ENCODE peak calls at places on chromosomes 7 and 10, in six cellular contexts. One of them, this sample, is unnamed.

GRCh38 chr10:28734940-28735759 is 57.8 kb downstream of the BAMBI start:
- DNase-seq in astrocyte of the spinal cord: peak
- DNase-seq in choroid plexus epithelial cell: peak
- DNase-seq in fibroblast of lung: peak
- DNase-seq in lower lobe of right lung: no peak
- DNase-seq in AG04449: peak
- DNase-seq in this sample: peak

GRCh38 chr10:123009105-123009805 is 449 bp downstream of the ACADSB start:
- DNase-seq in astrocyte of the spinal cord: peak
- DNase-seq in choroid plexus epithelial cell: no peak
- DNase-seq in fibroblast of lung: peak
- DNase-seq in lower lobe of right lung: peak
- DNase-seq in AG04449: no peak
- DNase-seq in this sample: no peak

GRCh38 chr10:3755440-3756359 is 29.3 kb downstream of the KLF6 start:
- DNase-seq in astrocyte of the spinal cord: peak
- DNase-seq in choroid plexus epithelial cell: peak
- DNase-seq in fibroblast of lung: peak
- DNase-seq in lower lobe of right lung: no peak
- DNase-seq in AG04449: no peak
- DNase-seq in this sample: no peak

GRCh38 chr7:99521399-99521798 is 16.9 kb downstream of the ZKSCAN5 start:
- DNase-seq in astrocyte of the spinal cord: no peak
- DNase-seq in choroid plexus epithelial cell: no peak
- DNase-seq in fibroblast of lung: no peak
- DNase-seq in lower lobe of right lung: no peak
- DNase-seq in AG04449: no peak
- DNase-seq in this sample: no peak

GRCh38 chr10:131660427-131660826 is 240.4 kb upstream of the PPP2R2D start:
- DNase-seq in astrocyte of the spinal cord: no peak
- DNase-seq in choroid plexus epithelial cell: no peak
- DNase-seq in fibroblast of lung: no peak
- DNase-seq in lower lobe of right lung: no peak
- DNase-seq in AG04449: no peak
- DNase-seq in this sample: no peak

GRCh38 chr10:30384791-30385201 is 35.7 kb upstream of the MTPAP start:
- DNase-seq in astrocyte of the spinal cord: peak
- DNase-seq in choroid plexus epithelial cell: peak
- DNase-seq in fibroblast of lung: peak
- DNase-seq in lower lobe of right lung: no peak
- DNase-seq in AG04449: no peak
- DNase-seq in this sample: no peak

GRCh38 chr10:46247181-46247475 is 39.7 kb upstream of the ANTXRL start:
- DNase-seq in astrocyte of the spinal cord: no peak
- DNase-seq in choroid plexus epithelial cell: no peak
- DNase-seq in fibroblast of lung: no peak
- DNase-seq in lower lobe of right lung: no peak
- DNase-seq in AG04449: no peak
- DNase-seq in this sample: no peak

GRCh38 chr7:57403601-57404342 is 46.2 kb upstream of the ZNF716 start:
- DNase-seq in astrocyte of the spinal cord: no peak
- DNase-seq in choroid plexus epithelial cell: no peak
- DNase-seq in fibroblast of lung: no peak
- DNase-seq in lower lobe of right lung: no peak
- DNase-seq in AG04449: no peak
- DNase-seq in this sample: no peak

GRCh38 chr7:128989961-128990360 is 52.2 kb downstream of the IRF5 start:
- DNase-seq in astrocyte of the spinal cord: no peak
- DNase-seq in choroid plexus epithelial cell: no peak
- DNase-seq in fibroblast of lung: no peak
- DNase-seq in lower lobe of right lung: no peak
- DNase-seq in AG04449: no peak
- DNase-seq in this sample: no peak

GRCh38 chr10:44985175-44985681 is 6.6 kb upstream of the DEPP1 start:
- DNase-seq in astrocyte of the spinal cord: no peak
- DNase-seq in choroid plexus epithelial cell: peak
- DNase-seq in fibroblast of lung: no peak
- DNase-seq in lower lobe of right lung: no peak
- DNase-seq in AG04449: no peak
- DNase-seq in this sample: no peak

GRCh38 chr10:63761243-63761642 is 240.0 kb downstream of the REEP3 start:
- DNase-seq in astrocyte of the spinal cord: no peak
- DNase-seq in choroid plexus epithelial cell: no peak
- DNase-seq in fibroblast of lung: no peak
- DNase-seq in lower lobe of right lung: no peak
- DNase-seq in AG04449: no peak
- DNase-seq in this sample: no peak

GRCh38 chr7:75981450-75982305 is 12.7 kb downstream of the TMEM120A start:
- DNase-seq in astrocyte of the spinal cord: no peak
- DNase-seq in choroid plexus epithelial cell: no peak
- DNase-seq in fibroblast of lung: no peak
- DNase-seq in lower lobe of right lung: no peak
- DNase-seq in AG04449: no peak
- DNase-seq in this sample: no peak

GRCh38 chr10:16770646-16771045 is 46.6 kb downstream of the RSU1 start:
- DNase-seq in astrocyte of the spinal cord: no peak
- DNase-seq in choroid plexus epithelial cell: no peak
- DNase-seq in fibroblast of lung: no peak
- DNase-seq in lower lobe of right lung: no peak
- DNase-seq in AG04449: no peak
- DNase-seq in this sample: no peak

GRCh38 chr7:128777156-128778123 is 1.8 kb upstream of the OPN1SW start:
- DNase-seq in astrocyte of the spinal cord: peak
- DNase-seq in choroid plexus epithelial cell: peak
- DNase-seq in fibroblast of lung: peak
- DNase-seq in lower lobe of right lung: no peak
- DNase-seq in AG04449: no peak
- DNase-seq in this sample: no peak

GRCh38 chr10:77318739-77319138 is 318.9 kb downstream of the KCNMA1 start:
- DNase-seq in astrocyte of the spinal cord: no peak
- DNase-seq in choroid plexus epithelial cell: no peak
- DNase-seq in fibroblast of lung: no peak
- DNase-seq in lower lobe of right lung: no peak
- DNase-seq in AG04449: no peak
- DNase-seq in this sample: no peak

GRCh38 chr7:6023974-6024435 is 7.2 kb upstream of the ANKRD61 start:
- DNase-seq in astrocyte of the spinal cord: no peak
- DNase-seq in choroid plexus epithelial cell: no peak
- DNase-seq in fibroblast of lung: no peak
- DNase-seq in lower lobe of right lung: no peak
- DNase-seq in AG04449: no peak
- DNase-seq in this sample: no peak

GRCh38 chr7:6026011-6026819 is 5.0 kb upstream of the ANKRD61 start:
- DNase-seq in astrocyte of the spinal cord: peak
- DNase-seq in choroid plexus epithelial cell: peak
- DNase-seq in fibroblast of lung: peak
- DNase-seq in lower lobe of right lung: peak
- DNase-seq in AG04449: no peak
- DNase-seq in this sample: no peak

GRCh38 chr7:6027806-6028365 is 3.3 kb upstream of the ANKRD61 start:
- DNase-seq in astrocyte of the spinal cord: no peak
- DNase-seq in choroid plexus epithelial cell: no peak
- DNase-seq in fibroblast of lung: no peak
- DNase-seq in lower lobe of right lung: no peak
- DNase-seq in AG04449: no peak
- DNase-seq in this sample: no peak

GRCh38 chr7:6028563-6028962 is 2.6 kb upstream of the ANKRD61 start:
- DNase-seq in astrocyte of the spinal cord: no peak
- DNase-seq in choroid plexus epithelial cell: no peak
- DNase-seq in fibroblast of lung: no peak
- DNase-seq in lower lobe of right lung: no peak
- DNase-seq in AG04449: no peak
- DNase-seq in this sample: no peak

DNA sequence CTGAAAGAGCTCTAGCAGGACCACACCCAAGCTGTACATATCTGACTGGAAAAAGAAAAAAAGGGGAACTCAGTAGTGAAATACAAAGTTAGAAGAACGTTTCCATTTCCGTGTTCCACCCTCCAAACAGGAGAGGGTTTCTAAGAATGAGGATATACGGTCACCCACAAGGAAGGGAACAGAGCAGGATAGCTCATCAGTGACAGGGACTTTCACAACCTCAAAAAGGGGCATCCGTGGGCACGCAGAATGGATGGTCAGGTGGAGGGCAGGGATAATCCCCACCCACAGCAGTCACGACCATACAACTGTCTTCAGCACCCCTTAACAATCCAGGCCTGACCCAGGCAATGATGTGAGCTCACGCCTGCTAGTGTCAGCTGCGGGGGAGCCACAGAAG is 4.3 kb upstream of the ANKRD61 start:
- DNase-seq in astrocyte of the spinal cord: no peak
- DNase-seq in choroid plexus epithelial cell: no peak
- DNase-seq in fibroblast of lung: no peak
- DNase-seq in lower lobe of right lung: no peak
- DNase-seq in AG04449: no peak
- DNase-seq in this sample: no peak
- H3K4me3 ChIP-seq in astrocyte of the spinal cord: no peak
- H3K4me3 ChIP-seq in choroid plexus epithelial cell: no peak
- H3K4me3 ChIP-seq in fibroblast of lung: no peak
- H3K4me3 ChIP-seq in lower lobe of right lung: peak
- H3K4me3 ChIP-seq in AG04449: no peak
- H3K4me3 ChIP-seq in this sample: no peak

DNA sequence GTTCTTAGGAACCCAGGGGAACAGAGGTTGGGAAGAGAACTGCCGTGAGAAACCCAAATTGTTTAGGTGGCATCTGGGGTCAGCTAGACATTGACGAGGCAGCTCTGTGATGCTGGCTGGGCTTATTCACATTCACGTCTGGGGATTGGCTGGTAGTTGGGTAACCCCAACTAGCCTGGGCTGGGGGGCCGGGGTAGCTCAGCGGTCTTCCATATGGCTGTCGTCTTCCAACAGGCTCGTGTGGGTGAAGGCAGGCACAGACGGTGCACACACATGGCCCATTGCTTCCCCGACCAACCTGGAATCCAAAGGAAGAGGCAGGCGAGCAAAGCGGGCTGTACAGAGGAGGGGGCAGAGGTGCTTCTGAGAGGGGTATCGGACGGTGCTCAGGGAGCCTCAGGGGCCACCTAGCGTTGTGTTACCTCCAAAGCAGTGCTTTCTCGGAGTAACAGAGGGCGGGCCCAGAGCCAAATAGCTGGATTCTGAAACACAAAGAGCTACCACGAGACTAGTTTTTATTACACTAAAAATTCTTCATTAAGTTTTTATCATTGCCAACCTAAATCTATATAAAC is 34.5 kb downstream of the MKI67 start:
- DNase-seq in astrocyte of the spinal cord: no peak
- DNase-seq in choroid plexus epithelial cell: no peak
- DNase-seq in fibroblast of lung: no peak
- DNase-seq in lower lobe of right lung: no peak
- DNase-seq in AG04449: no peak
- DNase-seq in this sample: no peak
- TF ChIP-seq CTCF in astrocyte of the spinal cord: no peak
- TF ChIP-seq CTCF in choroid plexus epithelial cell: no peak
- TF ChIP-seq CTCF in fibroblast of lung: no peak
- TF ChIP-seq CTCF in lower lobe of right lung: no peak
- TF ChIP-seq CTCF in AG04449: no peak
- TF ChIP-seq CTCF in this sample: no peak

GRCh38 chr10:5070648-5071410 is 23.4 kb upstream of the AKR1C3 start:
- DNase-seq in astrocyte of the spinal cord: no peak
- DNase-seq in choroid plexus epithelial cell: peak
- DNase-seq in fibroblast of lung: peak
- DNase-seq in lower lobe of right lung: no peak
- DNase-seq in AG04449: no peak
- DNase-seq in this sample: no peak
- H3K4me3 ChIP-seq in astrocyte of the spinal cord: no peak
- H3K4me3 ChIP-seq in choroid plexus epithelial cell: no peak
- H3K4me3 ChIP-seq in fibroblast of lung: no peak
- H3K4me3 ChIP-seq in lower lobe of right lung: no peak
- H3K4me3 ChIP-seq in AG04449: no peak
- H3K4me3 ChIP-seq in this sample: no peak

DNA sequence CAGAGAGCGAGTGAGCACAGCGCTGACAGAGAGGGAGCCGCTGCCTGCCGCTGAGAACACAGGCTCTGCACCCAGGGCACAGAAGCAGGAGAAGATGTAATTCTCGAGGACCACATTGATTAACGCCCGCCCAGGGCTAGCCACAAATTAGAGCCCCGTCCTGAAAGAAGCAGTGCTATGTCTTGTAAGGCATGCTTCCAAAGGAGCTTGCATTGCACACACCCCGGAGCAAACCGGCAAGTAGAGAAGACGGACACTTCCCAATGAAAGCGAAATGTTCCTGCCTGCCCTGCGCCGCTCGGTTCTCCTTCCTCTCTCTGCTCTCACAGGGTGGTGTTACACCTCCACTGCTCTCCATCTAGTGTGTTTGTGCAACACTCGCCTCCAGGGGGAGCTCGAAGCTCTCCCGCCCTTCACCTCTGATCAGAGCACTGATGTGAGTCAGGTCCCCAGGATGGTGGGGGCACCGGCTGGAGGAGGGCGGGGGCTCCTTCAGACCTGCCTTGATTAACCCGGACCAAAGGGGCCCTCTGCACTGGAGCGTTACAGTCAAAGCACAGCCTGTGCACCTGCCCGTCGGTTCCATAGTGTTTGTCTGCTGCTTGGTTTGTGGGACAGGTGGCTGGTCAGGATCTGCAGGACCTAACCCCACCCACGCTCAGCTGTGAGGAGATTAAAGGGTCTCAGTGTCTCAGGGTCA is 316.5 kb downstream of the ADARB2 start:
- DNase-seq in astrocyte of the spinal cord: no peak
- DNase-seq in choroid plexus epithelial cell: peak
- DNase-seq in fibroblast of lung: no peak
- DNase-seq in lower lobe of right lung: peak
- DNase-seq in AG04449: no peak
- DNase-seq in this sample: no peak
- TF ChIP-seq CTCF in astrocyte of the spinal cord: peak
- TF ChIP-seq CTCF in choroid plexus epithelial cell: peak
- TF ChIP-seq CTCF in fibroblast of lung: peak
- TF ChIP-seq CTCF in lower lobe of right lung: peak
- TF ChIP-seq CTCF in AG04449: peak
- TF ChIP-seq CTCF in this sample: peak